ENCODE peak calls at places on chromosome 18, in five cellular contexts. N, P, S, J and I are unnamed samples.
A peak's percentile ranks its signal among the peaks of the same experiment; 100 is the strongest.

GRCh38 chr18:78603102-78603501 is 376.5 kb upstream of the SALL3 start:
- DNase-seq in N (no peak), P (no peak), S (no peak), J (no peak), I (no peak)

GRCh38 chr18:32891130-32891529 is 118.3 kb upstream of the KLHL14 start:
- DNase-seq in N (no peak), P (no peak), S (no peak), J (no peak), I (no peak)

GRCh38 chr18:46411862-46412690 is 244.9 kb downstream of the LOXHD1 start:
- DNase-seq in N (peak; percentile 31), P (peak; percentile 36), S (no peak), J (peak; percentile 32), I (no peak)

GRCh38 chr18:23924813-23925212 is 89.7 kb upstream of the TTC39C start:
- DNase-seq in N (no peak), P (no peak), S (no peak), J (no peak), I (no peak)

GRCh38 chr18:23523429-23524212 is 20.3 kb downstream of the RMC1 start:
- DNase-seq in N (no peak), P (no peak), S (no peak), J (no peak), I (no peak)

GRCh38 chr18:61350578-61350977 is 17.3 kb downstream of the CDH20 start:
- DNase-seq in N (no peak), P (no peak), S (no peak), J (no peak), I (no peak)

GRCh38 chr18:28075501-28075900 is 101.4 kb downstream of the CDH2 start:
- DNase-seq in N (peak; percentile 33), P (peak; percentile 33), S (no peak), J (no peak), I (no peak)

GRCh38 chr18:52937840-52938239 is 597.8 kb downstream of the DCC start:
- DNase-seq in N (no peak), P (no peak), S (no peak), J (no peak), I (no peak)

GRCh38 chr18:55322176-55322735 is 265.7 kb downstream of the TCF4 start:
- DNase-seq in N (peak; percentile 82), P (peak; percentile 88), S (no peak), J (peak; percentile 88), I (peak; percentile 32)

GRCh38 chr18:70194227-70194890 is 11.1 kb downstream of the RTTN start:
- DNase-seq in N (no peak), P (no peak), S (no peak), J (no peak), I (no peak)

GRCh38 chr18:8139127-8139591 is 470.1 kb upstream of the RAB12 start:
- DNase-seq in N (no peak), P (no peak), S (no peak), J (peak; percentile 45), I (no peak)

GRCh38 chr18:58497845-58498244 is 131.0 kb downstream of the ALPK2 start:
- DNase-seq in N (no peak), P (no peak), S (no peak), J (no peak), I (no peak)

GRCh38 chr18:47075098-47075883 is 39.9 kb upstream of the ELOA2 start:
- DNase-seq in N (no peak), P (no peak), S (no peak), J (no peak), I (no peak)

GRCh38 chr18:63126134-63127067 is 193.2 kb downstream of the BCL2 start:
- DNase-seq in N (no peak), P (no peak), S (no peak), J (no peak), I (no peak)

GRCh38 chr18:63897072-63897471 is 9.6 kb downstream of the SERPINB2 start:
- DNase-seq in N (no peak), P (no peak), S (no peak), J (no peak), I (no peak)

GRCh38 chr18:28767781-28768211 is 590.9 kb upstream of the CDH2 start:
- DNase-seq in N (no peak), P (no peak), S (no peak), J (no peak), I (no peak)

GRCh38 chr18:27921904-27922541 is 254.9 kb downstream of the CDH2 start:
- DNase-seq in N (no peak), P (no peak), S (no peak), J (no peak), I (no peak)

GRCh38 chr18:11808001-11808855 is 43.0 kb upstream of the CHMP1B start:
- DNase-seq in N (no peak), P (no peak), S (no peak), J (no peak), I (no peak)

GRCh38 chr18:45974088-45974536 is 7.0 kb upstream of the EPG5 start:
- DNase-seq in N (peak; percentile 39), P (peak; percentile 75), S (no peak), J (peak; percentile 37), I (peak; percentile 37)